ENCODE peak calls at places on chromosomes 3 and 15, in six cellular contexts. K is nephron progenitor cell, V is activated B cell treated with CpG ODN at 0.5 μM for 24 hours, A is AG04450, E is AG10803, T is PC-9. G is an unnamed sample.

GRCh38 chr3:141477224-141477623 is 9.6 kb upstream of the RASA2 start:
- DNase-seq in E (peak), V (no peak), K (no peak), A (peak), T (peak), G (peak)

GRCh38 chr15:97966924-97967620 is 6.6 kb downstream of the ARRDC4 start:
- DNase-seq in K (no peak), E (peak), T (no peak), A (no peak), V (no peak), G (peak)

GRCh38 chr15:31306426-31307269 is 20.0 kb upstream of the KLF13 start:
- DNase-seq in T (no peak), E (no peak), K (peak), A (no peak), V (no peak), G (no peak)

GRCh38 chr3:30333143-30333542 is 273.3 kb upstream of the TGFBR2 start:
- DNase-seq in E (no peak), A (no peak), V (no peak), K (no peak), T (no peak), G (no peak)

GRCh38 chr15:93608643-93609148 is 519.7 kb upstream of the RGMA start:
- DNase-seq in V (no peak), A (no peak), E (no peak), T (no peak), K (no peak), G (no peak)

GRCh38 chr3:37992271-37993066 is 1.9 kb downstream of the VILL start:
- DNase-seq in A (no peak), E (no peak), T (peak), V (no peak), K (no peak), G (no peak)

GRCh38 chr15:68402432-68403160 is 29.4 kb downstream of the ITGA11 start:
- DNase-seq in T (no peak), E (no peak), A (no peak), V (no peak), K (no peak), G (no peak)

GRCh38 chr3:136708339-136708985 is 43.7 kb downstream of the STAG1 start:
- DNase-seq in A (no peak), V (no peak), T (no peak), K (no peak), E (no peak), G (no peak)

GRCh38 chr15:69556344-69556743 is 103.7 kb downstream of the RPLP1 start:
- DNase-seq in E (no peak), A (no peak), K (no peak), V (no peak), T (no peak), G (no peak)

GRCh38 chr3:187361835-187362234 is 6.3 kb upstream of the RTP4 start:
- DNase-seq in V (no peak), K (no peak), E (no peak), T (no peak), A (no peak), G (no peak)

GRCh38 chr3:66425032-66425431 is 75.8 kb downstream of the LRIG1 start:
- DNase-seq in A (no peak), E (no peak), K (no peak), T (no peak), V (no peak), G (no peak)

GRCh38 chr3:58357402-58357801 is 24.7 kb downstream of the PXK start:
- DNase-seq in K (no peak), A (no peak), E (no peak), T (no peak), V (no peak), G (no peak)

GRCh38 chr3:49593046-49593445 is 38.8 kb downstream of the BSN start:
- DNase-seq in K (no peak), V (no peak), T (no peak), A (no peak), E (peak), G (no peak)

GRCh38 chr3:143226678-143227291 is 107.2 kb downstream of the CHST2 start:
- DNase-seq in K (no peak), V (no peak), A (no peak), T (no peak), E (no peak), G (no peak)

GRCh38 chr3:64848822-64849221 is 161.0 kb upstream of the ADAMTS9 start:
- DNase-seq in K (no peak), A (no peak), V (no peak), E (peak), T (no peak), G (no peak)

GRCh38 chr3:67529337-67529736 is 125.1 kb downstream of the SUCLG2 start:
- DNase-seq in T (no peak), A (no peak), E (no peak), V (no peak), K (no peak), G (no peak)
- TF ChIP-seq CTCF in T (no peak), A (no peak), E (no peak), V (no peak), K (no peak), G (no peak)

GRCh38 chr15:101669744-101670143 is 17.6 kb upstream of the TM2D3 start:
- DNase-seq in K (no peak), E (no peak), A (no peak), V (no peak), T (no peak), G (no peak)
- TF ChIP-seq CTCF in K (no peak), E (no peak), A (no peak), V (no peak), T (no peak), G (no peak)

GRCh38 chr15:46897266-46897665 is 820.0 kb upstream of the SEMA6D start:
- DNase-seq in V (no peak), T (no peak), A (no peak), K (no peak), E (no peak), G (no peak)

GRCh38 chr15:46900992-46901391 is 816.3 kb upstream of the SEMA6D start:
- DNase-seq in K (no peak), V (no peak), T (no peak), E (peak), A (no peak), G (no peak)
- TF ChIP-seq CTCF in K (no peak), V (no peak), T (no peak), E (no peak), A (no peak), G (no peak)

GRCh38 chr3:54376440-54376839 is 254.1 kb downstream of the CACNA2D3 start:
- DNase-seq in K (no peak), A (no peak), V (no peak), T (no peak), E (no peak), G (no peak)

GRCh38 chr3:54376941-54377578 is 254.7 kb downstream of the CACNA2D3 start:
- DNase-seq in V (no peak), K (no peak), A (no peak), E (no peak), T (no peak), G (no peak)

GRCh38 chr3:54374214-54374855 is 252.0 kb downstream of the CACNA2D3 start:
- DNase-seq in K (peak), E (no peak), A (no peak), V (no peak), T (no peak), G (no peak)
- TF ChIP-seq CTCF in K (peak), E (peak), A (no peak), V (no peak), T (peak), G (no peak)

DNA sequence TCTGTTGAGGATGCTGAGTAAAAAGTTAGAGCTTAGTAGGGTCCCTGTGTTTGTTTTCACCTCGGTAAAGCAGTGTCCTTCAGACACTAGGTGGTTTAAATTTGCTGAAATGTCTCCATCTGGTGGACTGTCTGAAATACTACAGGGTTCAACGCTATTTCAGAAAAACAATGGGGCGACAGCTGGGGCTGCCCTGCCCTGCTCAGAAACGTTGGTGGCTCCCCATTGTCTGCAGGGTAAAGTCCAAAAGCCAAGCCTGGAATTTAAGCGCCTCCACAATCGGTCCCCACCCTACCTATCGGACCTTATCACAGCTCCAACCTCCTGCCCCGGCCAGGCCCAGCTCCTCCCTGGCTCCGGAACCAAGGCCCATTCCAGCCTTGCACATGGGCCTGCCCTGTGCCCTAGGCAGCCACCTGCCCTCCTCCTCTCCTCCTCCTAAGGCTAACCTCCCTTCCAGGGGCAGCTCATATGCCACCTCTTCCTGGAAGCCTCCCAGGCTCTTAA is 4.3 kb upstream of the TSEN2 start:
- DNase-seq in V (no peak), T (no peak), E (peak), K (peak), A (no peak), G (no peak)
- TF ChIP-seq CTCF in V (peak), T (peak), E (peak), K (peak), A (peak), G (peak)

DNA sequence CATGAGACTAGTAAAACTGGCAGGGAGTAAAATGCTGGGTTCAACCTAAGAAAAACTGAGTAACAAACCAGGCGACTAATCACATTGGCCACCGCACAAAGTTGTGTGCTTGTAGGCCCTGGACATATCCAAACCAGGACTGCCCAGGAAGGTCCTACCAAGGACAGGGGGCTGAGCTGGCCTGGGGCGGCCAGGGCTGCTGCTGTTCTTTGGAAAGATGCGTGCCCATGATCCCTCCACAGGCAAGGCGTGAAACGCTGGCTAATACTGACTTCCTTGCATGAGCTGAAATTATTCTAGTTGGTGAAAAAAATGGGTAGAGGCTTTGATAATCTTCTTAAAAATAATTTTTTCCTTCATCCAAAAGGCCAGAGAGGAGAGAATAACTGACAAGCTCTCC is 56.9 kb upstream of the ADCY5 start:
- DNase-seq in A (no peak), V (no peak), K (no peak), E (no peak), T (no peak), G (no peak)
- TF ChIP-seq CTCF in A (no peak), V (no peak), K (no peak), E (no peak), T (no peak), G (no peak)